ENCODE peak calls at places on chromosome 2, in five cellular contexts. I is fibroblast of the aortic adventitia, H is A549, L is MM.1S, F is AG09309. U is an unnamed sample.

GRCh38 chr2:105977212-105977611 is 216.9 kb downstream of the UXS1 start:
- DNase-seq in F (peak), H (peak), I (peak), L (no peak), U (no peak)

GRCh38 chr2:56008661-56009411 is 85.3 kb upstream of the EFEMP1 start:
- DNase-seq in I (peak), L (no peak), H (peak), F (peak), U (peak)

GRCh38 chr2:8456149-8457091 is 225.4 kb upstream of the ID2 start:
- DNase-seq in H (no peak), F (no peak), I (no peak), L (peak), U (no peak)

GRCh38 chr2:5803547-5803946 is 111.4 kb downstream of the SOX11 start:
- DNase-seq in F (no peak), H (no peak), I (no peak), L (no peak), U (peak)

GRCh38 chr2:42071762-42072161 is 23.9 kb downstream of the PKDCC start:
- DNase-seq in I (no peak), L (no peak), H (no peak), F (no peak), U (no peak)

GRCh38 chr2:97997774-97998392 is 2.1 kb upstream of the TMEM131 start:
- DNase-seq in H (no peak), F (no peak), L (no peak), I (no peak), U (no peak)

GRCh38 chr2:133407341-133407740 is 160.9 kb downstream of the NCKAP5 start:
- DNase-seq in L (no peak), I (no peak), F (no peak), H (no peak), U (peak)

GRCh38 chr2:9217838-9218770 is 11.5 kb downstream of the ASAP2 start:
- DNase-seq in H (no peak), L (no peak), F (no peak), I (no peak), U (no peak)

GRCh38 chr2:26086155-26086634 is 52.3 kb downstream of the RAB10 start:
- DNase-seq in L (no peak), F (peak), I (peak), H (no peak), U (peak)

GRCh38 chr2:68083346-68083745 is 20.5 kb upstream of the C1D start:
- DNase-seq in I (no peak), L (no peak), H (no peak), F (no peak), U (no peak)

GRCh38 chr2:232038251-232038897 is 76.9 kb downstream of the DIS3L2 start:
- DNase-seq in I (peak), H (no peak), F (no peak), L (no peak), U (no peak)

GRCh38 chr2:118102433-118103082 is 14.3 kb downstream of the INSIG2 start:
- DNase-seq in L (no peak), F (no peak), H (no peak), I (peak), U (no peak)

GRCh38 chr2:15425707-15426106 is 135.4 kb downstream of the NBAS start:
- DNase-seq in F (no peak), L (no peak), I (no peak), H (no peak), U (no peak)

GRCh38 chr2:96844405-96844808 is 586 bp upstream of the ANKRD23 start:
- DNase-seq in I (no peak), L (no peak), H (no peak), F (no peak), U (no peak)

GRCh38 chr2:196566969-196567666 is 72.4 kb upstream of the CCDC150 start:
- DNase-seq in I (peak), H (no peak), F (no peak), L (no peak), U (no peak)

GRCh38 chr2:30456578-30456977 is 9.5 kb downstream of the LCLAT1 start:
- DNase-seq in H (no peak), L (no peak), I (no peak), F (no peak), U (no peak)

GRCh38 chr2:176579608-176580007 is 310.4 kb downstream of the MTX2 start:
- DNase-seq in I (no peak), F (no peak), L (no peak), H (no peak), U (no peak)

GRCh38 chr2:19538411-19538963 is 180.1 kb upstream of the OSR1 start:
- DNase-seq in H (peak), I (peak), F (peak), L (no peak), U (no peak)

GRCh38 chr2:3285901-3286645 is 91.5 kb downstream of the EIPR1 start:
- DNase-seq in F (no peak), L (no peak), H (no peak), I (no peak), U (no peak)

GRCh38 chr2:108345941-108346340 is 31.8 kb upstream of the SULT1C4 start:
- DNase-seq in L (no peak), H (no peak), F (no peak), I (no peak), U (no peak)

GRCh38 chr2:136117909-136118818 is at the start of gene CXCR4:
- DNase-seq in L (peak), H (peak), F (no peak), I (peak), U (peak)

GRCh38 chr2:37326285-37326684 is 1.7 kb upstream of the PRKD3 start:
- DNase-seq in H (peak), I (peak), F (peak), L (peak), U (peak)

GRCh38 chr2:150234787-150235512 is 252.5 kb downstream of the RND3 start:
- DNase-seq in H (no peak), L (no peak), I (peak), F (peak), U (peak)

GRCh38 chr2:191758420-191759199 is 80.7 kb downstream of the NABP1 start:
- DNase-seq in H (peak), F (no peak), I (no peak), L (peak), U (peak)

GRCh38 chr2:78861546-78861945 is 164.0 kb upstream of the REG3G start:
- DNase-seq in H (peak), F (no peak), L (peak), I (no peak), U (peak)

GRCh38 chr2:8412586-8412985 is 269.3 kb upstream of the ID2 start:
- DNase-seq in L (no peak), F (peak), H (no peak), I (peak), U (peak)

GRCh38 chr2:46067501-46068292 is 229.5 kb upstream of the EPAS1 start:
- DNase-seq in L (no peak), H (peak), I (peak), F (peak), U (peak)

GRCh38 chr2:18378020-18378653 is 182.3 kb downstream of the RDH14 start:
- DNase-seq in I (peak), L (peak), H (peak), F (no peak), U (peak)

GRCh38 chr2:95374451-95374915 is 28.0 kb upstream of the FAHD2A start:
- DNase-seq in F (no peak), I (no peak), L (no peak), H (no peak), U (no peak)

GRCh38 chr2:151523825-151524224 is 114.1 kb downstream of the RIF1 start:
- DNase-seq in I (no peak), H (peak), F (no peak), L (no peak), U (no peak)

GRCh38 chr2:207161247-207161646 is 4.5 kb downstream of the KLF7 start:
- DNase-seq in H (no peak), F (no peak), I (no peak), L (no peak), U (no peak)
- H3K4me3 ChIP-seq in H (peak), F (no peak), I (peak), L (no peak), U (no peak)

GRCh38 chr2:33160217-33160616 is 213.5 kb downstream of the LTBP1 start:
- DNase-seq in I (peak), H (no peak), F (no peak), L (no peak), U (no peak)

GRCh38 chr2:33153008-33153407 is 206.3 kb downstream of the LTBP1 start:
- DNase-seq in F (no peak), H (no peak), I (peak), L (no peak), U (no peak)

DNA sequence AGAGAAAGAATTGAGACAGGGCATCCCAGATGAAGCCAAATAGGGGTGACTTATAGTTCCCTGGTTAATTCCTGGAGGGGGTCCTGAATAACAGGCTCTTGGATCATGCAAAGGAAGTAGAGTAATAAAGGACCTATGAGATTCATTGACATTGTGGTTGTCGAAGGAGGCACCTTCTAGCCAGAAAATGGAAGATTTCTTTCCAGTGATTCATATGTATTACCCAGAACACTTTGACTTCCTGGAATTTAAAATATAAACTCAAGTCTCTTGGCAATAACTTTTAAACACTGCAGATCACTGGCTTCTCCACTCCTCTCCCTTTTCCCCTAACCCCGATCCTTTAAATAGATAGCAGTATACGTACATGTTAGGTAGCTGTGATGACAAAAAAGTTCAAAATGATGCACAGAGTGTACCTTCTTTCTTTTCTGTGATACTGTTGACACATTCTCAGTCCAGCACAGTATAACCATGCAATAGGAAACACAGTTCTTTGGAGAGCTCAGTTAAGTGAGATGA is 211.8 kb downstream of the LTBP1 start:
- DNase-seq in F (no peak), L (no peak), I (peak), H (no peak), U (no peak)
- H3K4me3 ChIP-seq in F (no peak), L (no peak), I (peak), H (no peak), U (no peak)

DNA sequence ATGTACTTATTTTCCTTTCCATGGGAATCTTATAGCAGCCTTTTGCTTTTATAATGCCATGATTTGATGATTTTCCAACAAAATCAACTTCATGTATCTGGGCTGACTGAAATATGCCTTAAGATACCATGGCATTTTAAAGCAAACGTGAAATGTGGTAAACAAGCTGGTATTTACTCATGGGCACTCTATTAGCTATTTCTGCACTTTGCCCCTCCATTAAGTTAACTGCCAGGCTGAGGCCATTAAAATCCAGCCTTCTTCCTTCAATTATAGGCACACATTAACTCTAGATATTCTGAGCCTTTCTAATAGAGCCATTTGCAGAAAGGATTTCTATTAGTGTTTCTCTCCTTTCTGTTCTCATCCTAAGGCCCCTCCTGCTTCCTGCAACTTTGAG is 1.7 kb upstream of the KCNJ3 start:
- DNase-seq in H (no peak), F (no peak), L (no peak), I (no peak), U (no peak)
- H3K4me3 ChIP-seq in H (no peak), F (no peak), L (no peak), I (no peak), U (no peak)

DNA sequence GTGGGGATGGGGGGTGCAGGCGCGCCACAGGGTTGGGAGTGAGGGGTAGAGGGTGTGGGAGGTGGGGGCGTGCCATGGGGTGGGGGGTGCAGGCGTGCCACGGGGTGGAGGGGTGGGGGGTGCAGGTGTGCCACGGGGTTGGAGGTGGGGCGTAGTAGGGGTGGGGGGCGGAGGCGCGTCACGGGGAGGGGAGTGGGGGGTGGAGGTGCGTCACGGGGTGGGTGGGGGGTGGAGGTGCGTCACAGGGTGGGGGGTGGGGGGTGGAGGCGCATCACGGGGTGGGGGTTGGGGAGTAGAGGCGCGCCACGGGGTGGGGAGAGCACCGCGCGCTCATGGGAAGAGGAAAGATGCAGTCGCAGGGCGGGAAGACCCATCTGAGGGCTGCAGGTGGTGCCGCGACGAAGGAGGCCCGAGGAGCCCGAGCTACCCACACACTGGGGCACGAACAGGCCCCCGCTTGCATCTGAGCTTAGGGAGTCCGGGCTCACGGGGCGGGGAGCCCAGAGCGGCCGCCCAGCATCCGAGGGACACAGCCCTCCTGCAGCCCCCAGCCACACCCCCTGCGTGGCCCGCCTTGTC is 37.5 kb downstream of the SNED1 start:
- DNase-seq in H (no peak), F (no peak), L (no peak), I (no peak), U (no peak)
- H3K4me3 ChIP-seq in H (no peak), F (no peak), L (peak), I (peak), U (peak)

DNA sequence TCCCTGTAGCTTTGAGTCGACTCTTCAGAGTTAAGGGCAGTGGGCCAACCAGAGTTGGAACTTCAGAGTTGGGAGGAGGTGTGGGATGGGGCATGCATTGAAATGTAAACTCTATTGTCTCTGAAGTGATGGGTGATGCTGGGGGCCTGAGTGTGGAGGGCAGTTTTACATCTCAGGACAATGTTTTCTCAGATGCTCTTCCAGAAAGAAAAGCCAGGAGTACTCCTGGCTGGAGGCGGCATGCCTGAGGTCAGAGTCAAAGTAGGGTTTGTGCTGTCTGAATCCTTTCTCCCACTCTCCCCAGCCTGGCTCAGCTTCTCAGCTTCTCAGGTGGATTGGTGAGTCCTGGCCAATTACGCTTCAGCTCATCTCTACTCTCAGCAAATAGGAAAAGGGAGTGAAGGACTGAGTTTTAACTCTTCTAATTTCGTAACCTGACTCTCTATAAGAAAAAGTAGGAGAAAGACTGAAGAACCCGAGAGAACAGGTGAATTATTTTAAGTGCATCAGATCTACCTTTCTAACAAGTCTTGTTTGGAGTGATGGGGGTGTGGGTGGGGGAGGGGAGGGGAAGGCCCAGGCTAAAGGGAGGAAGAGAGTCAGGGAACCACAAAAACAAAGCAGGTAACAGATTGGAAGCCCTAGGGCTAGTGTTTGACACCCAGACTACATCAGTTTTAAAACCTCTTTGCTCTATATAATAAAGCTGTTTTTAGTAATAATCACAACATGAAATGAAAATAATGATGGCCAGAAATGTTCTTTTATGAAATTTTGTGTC is 107.5 kb upstream of the PELI1 start:
- DNase-seq in F (no peak), I (no peak), L (no peak), H (no peak), U (no peak)
- H3K4me3 ChIP-seq in F (no peak), I (no peak), L (no peak), H (no peak), U (no peak)

DNA sequence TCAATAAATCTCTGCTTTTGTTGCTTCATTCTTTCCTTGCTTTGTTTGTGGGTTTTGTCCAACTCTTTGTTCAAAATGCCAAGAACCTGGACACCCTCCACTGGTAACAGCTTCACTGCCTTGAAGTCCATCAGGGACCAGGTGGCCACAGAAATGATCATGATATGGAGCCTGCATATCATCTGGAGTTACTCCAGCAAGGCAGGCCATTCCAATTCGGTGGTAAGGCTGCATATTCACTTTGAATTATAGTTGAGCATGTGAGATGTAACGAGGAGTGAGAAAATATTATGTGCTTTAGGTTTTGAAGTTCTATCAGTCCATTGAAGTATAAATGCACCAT is 26.3 kb upstream of the SPATA3 start:
- DNase-seq in I (no peak), L (no peak), F (no peak), H (no peak), U (no peak)
- H3K4me3 ChIP-seq in I (no peak), L (peak), F (no peak), H (no peak), U (no peak)

GRCh38 chr2:113277474-113278072 is 1.1 kb downstream of the PAX8 start:
- DNase-seq in F (no peak), I (no peak), L (no peak), H (no peak), U (no peak)
- H3K4me3 ChIP-seq in F (no peak), I (no peak), L (no peak), H (no peak), U (no peak)

GRCh38 chr2:74457549-74458131 is 598 bp upstream of the WBP1 start:
- DNase-seq in I (no peak), L (peak), F (no peak), H (peak), U (peak)
- H3K4me3 ChIP-seq in I (peak), L (peak), F (peak), H (peak), U (peak)

GRCh38 chr2:161118722-161119121 is 41.5 kb upstream of the TANK start:
- DNase-seq in I (no peak), L (no peak), H (no peak), F (no peak), U (no peak)

GRCh38 chr2:161117506-161117905 is 42.7 kb upstream of the TANK start:
- DNase-seq in F (no peak), I (no peak), L (no peak), H (no peak), U (no peak)

GRCh38 chr2:161115605-161116097 is 44.6 kb upstream of the TANK start:
- DNase-seq in F (no peak), L (no peak), H (no peak), I (no peak), U (no peak)

GRCh38 chr2:161115205-161115604 is 45.0 kb upstream of the TANK start:
- DNase-seq in L (no peak), F (no peak), I (no peak), H (no peak), U (no peak)

DNA sequence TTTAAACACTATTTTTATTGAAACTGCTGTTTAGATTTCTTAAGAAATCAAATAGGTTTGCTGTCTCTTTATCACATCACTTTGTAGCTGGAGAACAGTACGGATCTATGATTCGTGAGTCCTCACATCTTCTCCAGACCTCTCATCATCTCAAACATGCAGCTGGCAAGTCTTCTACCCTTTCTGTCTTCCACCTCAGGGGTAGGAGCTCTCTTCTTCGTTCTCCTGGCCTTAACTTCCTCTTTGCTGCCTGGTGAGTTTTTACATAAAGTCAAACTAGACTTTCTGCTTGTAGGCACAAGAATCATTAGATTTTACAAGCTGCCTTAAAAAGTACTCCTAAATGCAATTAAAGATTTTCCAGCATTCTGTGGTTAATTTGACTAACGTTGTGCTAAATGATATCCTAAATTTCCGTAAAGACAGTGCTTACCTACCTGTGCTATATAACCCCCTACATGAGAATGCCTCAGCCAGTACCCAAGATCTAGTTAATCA is 43.7 kb upstream of the TANK start:
- DNase-seq in F (no peak), H (no peak), I (no peak), L (no peak), U (no peak)
- H3K4me3 ChIP-seq in F (no peak), H (no peak), I (no peak), L (no peak), U (no peak)

DNA sequence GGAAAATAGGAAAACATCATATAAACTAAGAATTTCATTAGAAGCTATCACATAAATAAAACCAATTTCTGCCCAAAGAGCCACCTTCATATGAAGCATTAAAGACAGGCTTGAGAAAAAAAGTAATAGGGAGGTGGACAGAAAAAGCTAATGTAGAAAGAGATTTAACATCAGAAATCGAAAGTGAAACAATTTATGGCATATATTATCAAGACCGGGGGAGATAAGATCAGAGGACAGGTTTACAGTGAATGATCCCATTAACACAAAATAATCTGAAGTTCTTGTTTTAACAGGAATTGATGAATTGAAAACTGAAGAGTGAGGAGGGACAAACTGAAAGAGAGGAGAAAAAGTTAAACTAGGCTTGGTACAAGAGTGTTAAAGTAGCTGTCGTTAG is 786.3 kb upstream of the FSHR start:
- DNase-seq in I (no peak), H (no peak), L (peak), F (no peak), U (peak)
- H3K4me3 ChIP-seq in I (no peak), H (peak), L (peak), F (no peak), U (peak)